ENCODE peak calls at places on chromosomes 16 and 17, in four cellular contexts. P, Q, T and Y are unnamed samples.
A peak's percentile ranks its signal among the peaks of the same experiment; 100 is the strongest.

GRCh38 chr16:47928008-47928407 is 227.8 kb downstream of the ABCC12 start:
- DNase-seq in P (no peak), Q (no peak), T (no peak), Y (no peak)

GRCh38 chr16:71297252-71297651 is 8.1 kb upstream of the CMTR2 start:
- DNase-seq in P (no peak), Q (no peak), T (no peak), Y (no peak)

GRCh38 chr16:64711026-64711425 is 410.8 kb downstream of the CDH11 start:
- DNase-seq in P (no peak), Q (no peak), T (no peak), Y (no peak)

GRCh38 chr16:9489823-9490467 is 398.5 kb downstream of the HAPSTR1 start:
- DNase-seq in P (no peak), Q (peak; percentile 36), T (no peak), Y (no peak)

GRCh38 chr16:75379911-75380847 is 53.1 kb downstream of the CFDP1 start:
- DNase-seq in P (peak; percentile 17), Q (peak; percentile 44), T (peak; percentile 79), Y (peak; percentile 67)

GRCh38 chr16:70298988-70299938 is at the start of gene DDX19B:
- DNase-seq in P (peak; percentile 74), Q (peak; percentile 87), T (peak; percentile 74), Y (peak; percentile 81)

GRCh38 chr16:81562174-81562849 is 117.7 kb downstream of the CMIP start:
- DNase-seq in P (peak; percentile 43), Q (no peak), T (no peak), Y (no peak)

GRCh38 chr16:49766280-49766679 is 89.6 kb downstream of the ZNF423 start:
- DNase-seq in P (no peak), Q (no peak), T (no peak), Y (no peak)

GRCh38 chr16:57736419-57737281 is 1.1 kb downstream of the KATNB1 start:
- DNase-seq in P (peak; percentile 79), Q (peak; percentile 55), T (peak; percentile 29), Y (no peak)
- TF ChIP-seq CTCF in P (no peak), Q (peak; percentile 53), T (no peak), Y (no peak)

DNA sequence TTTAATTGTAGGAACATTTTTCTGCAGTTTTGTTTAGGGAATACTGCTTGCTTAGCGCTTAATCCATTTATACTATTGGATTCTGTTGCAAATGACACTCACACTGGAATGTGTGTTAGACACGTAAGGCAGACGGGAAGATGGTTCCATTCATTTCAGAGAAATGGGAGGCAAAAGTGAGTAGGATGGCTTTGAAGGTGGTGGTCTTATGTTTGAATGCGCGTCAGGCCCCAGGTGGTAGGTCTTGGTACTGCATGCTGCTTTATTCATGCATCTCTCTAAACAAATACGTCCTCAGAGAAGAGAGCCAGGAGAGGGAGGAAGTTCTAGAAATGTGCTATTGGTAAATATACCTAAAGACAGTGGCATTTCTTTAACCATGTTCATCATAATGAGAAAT is 997.6 kb upstream of the RBFOX1 start:
- DNase-seq in P (no peak), Q (no peak), T (no peak), Y (no peak)
- TF ChIP-seq CTCF in P (no peak), Q (no peak), T (peak; percentile 44), Y (peak; percentile 16)

GRCh38 chr17:55513885-55514590 is 2.8 kb upstream of the SMIM36 start:
- DNase-seq in P (peak; percentile 73), Q (peak; percentile 78), T (peak; percentile 80), Y (peak; percentile 63)
- TF ChIP-seq CTCF in P (peak; percentile 82), Q (peak; percentile 84), T (peak; percentile 96), Y (peak; percentile 81)

DNA sequence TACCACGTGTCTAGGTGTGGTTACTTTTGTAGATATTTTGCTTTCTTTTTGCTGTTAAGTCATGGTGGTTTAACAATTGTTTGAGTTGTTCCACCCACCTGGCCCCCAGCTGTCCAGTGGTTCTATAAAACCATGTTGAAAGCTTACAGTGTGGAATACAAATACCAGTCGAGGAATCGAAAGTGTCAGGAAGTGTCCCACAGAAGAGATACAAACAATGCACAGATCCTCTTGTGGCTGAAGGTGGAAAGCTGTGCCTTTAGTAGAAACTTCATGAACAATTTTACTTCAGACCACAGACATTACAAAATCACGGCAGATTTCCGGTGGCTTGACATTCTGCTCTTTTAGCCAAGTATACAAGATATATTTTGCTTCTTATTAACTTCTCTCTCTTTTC is 782.4 kb upstream of the SOX9 start:
- DNase-seq in P (no peak), Q (no peak), T (no peak), Y (no peak)
- TF ChIP-seq CTCF in P (no peak), Q (no peak), T (no peak), Y (no peak)

GRCh38 chr16:4339909-4340308 is 11.2 kb downstream of the PAM16 start:
- DNase-seq in P (peak; percentile 64), Q (no peak), T (no peak), Y (no peak)
- TF ChIP-seq CTCF in P (no peak), Q (no peak), T (no peak), Y (no peak)